ENCODE peak calls at places on chromosomes 11 and 22, in nine cellular contexts. T, P, Y, W, V, U, N, H and A are unnamed samples.
A peak's percentile ranks its signal among the peaks of the same experiment; 100 is the strongest.

GRCh38 chr11:65185869-65186341 is 4.2 kb downstream of the CAPN1 start:
- DNase-seq in T (no peak), P (no peak), Y (no peak), W (no peak), V (no peak), U (no peak), N (no peak), H (peak; percentile 69), A (no peak)

GRCh38 chr11:130246719-130247118 is 68.0 kb downstream of the ZBTB44 start:
- DNase-seq in T (no peak), P (no peak), Y (no peak), W (no peak), V (no peak), U (no peak), N (peak; percentile 77), H (no peak), A (no peak)

GRCh38 chr11:71446942-71447688 is 1.1 kb downstream of the DHCR7 start:
- DNase-seq in T (no peak), P (peak; percentile 60), Y (peak; percentile 63), W (no peak), V (no peak), U (no peak), N (peak; percentile 66), H (no peak), A (peak; percentile 12)

GRCh38 chr22:30574095-30574981 is at the start of gene GAL3ST1:
- DNase-seq in T (peak; percentile 69), P (no peak), Y (no peak), W (no peak), V (no peak), U (no peak), N (no peak), H (no peak), A (no peak)

GRCh38 chr22:30240541-30241417 is 5.8 kb downstream of the LIF start:
- DNase-seq in T (no peak), P (no peak), Y (no peak), W (no peak), V (no peak), U (no peak), N (peak; percentile 65), H (no peak), A (no peak)

GRCh38 chr11:115334932-115335788 is 169.1 kb downstream of the CADM1 start:
- DNase-seq in T (no peak), P (no peak), Y (no peak), W (no peak), V (no peak), U (no peak), N (peak; percentile 52), H (no peak), A (peak; percentile 34)

GRCh38 chr11:75146711-75147110 is 4.2 kb upstream of the SLCO2B1 start:
- DNase-seq in T (no peak), P (no peak), Y (no peak), W (no peak), V (no peak), U (no peak), N (no peak), H (no peak), A (no peak)

GRCh38 chr11:111512296-111513239 is at the start of gene BTG4:
- DNase-seq in T (peak; percentile 27), P (no peak), Y (no peak), W (peak; percentile 9), V (no peak), U (no peak), N (no peak), H (peak; percentile 65), A (no peak)

GRCh38 chr11:114078423-114078822 is 18.9 kb downstream of the ZBTB16 start:
- DNase-seq in T (no peak), P (no peak), Y (no peak), W (no peak), V (no peak), U (no peak), N (no peak), H (no peak), A (no peak)

GRCh38 chr22:48761546-48761945 is 1066.1 kb downstream of the BRD1 start:
- DNase-seq in T (no peak), P (no peak), Y (peak; percentile 9), W (no peak), V (no peak), U (no peak), N (no peak), H (no peak), A (no peak)

GRCh38 chr11:45847908-45848316 is 637 bp downstream of the CRY2 start:
- DNase-seq in T (peak; percentile 47), P (peak; percentile 46), Y (peak; percentile 58), W (peak; percentile 56), V (peak; percentile 49), U (no peak), N (peak; percentile 64), H (no peak), A (no peak)

GRCh38 chr11:26953770-26954392 is 40.0 kb upstream of the FIBIN start:
- DNase-seq in T (no peak), P (no peak), Y (no peak), W (no peak), V (no peak), U (no peak), N (peak; percentile 72), H (no peak), A (peak; percentile 45)

GRCh38 chr11:116353517-116353916 is 419.3 kb downstream of the BUD13 start:
- DNase-seq in T (no peak), P (no peak), Y (no peak), W (no peak), V (no peak), U (no peak), N (no peak), H (no peak), A (no peak)

GRCh38 chr22:48644108-48644507 is 1183.6 kb downstream of the BRD1 start:
- DNase-seq in T (no peak), P (no peak), Y (no peak), W (no peak), V (no peak), U (no peak), N (no peak), H (no peak), A (no peak)

GRCh38 chr22:21641417-21641794 is 696 bp upstream of the SDF2L1 start:
- DNase-seq in T (no peak), P (no peak), Y (peak; percentile 48), W (peak; percentile 11), V (no peak), U (no peak), N (peak; percentile 55), H (peak; percentile 59), A (no peak)

GRCh38 chr22:28181332-28181731 is 262.3 kb upstream of the PITPNB start:
- DNase-seq in T (no peak), P (peak; percentile 13), Y (no peak), W (no peak), V (no peak), U (no peak), N (peak; percentile 8), H (no peak), A (no peak)

GRCh38 chr22:49880281-49880680 is 26.6 kb downstream of the ZBED4 start:
- DNase-seq in T (no peak), P (no peak), Y (no peak), W (no peak), V (no peak), U (no peak), N (no peak), H (no peak), A (no peak)

GRCh38 chr11:71298761-71299181 is 46.4 kb upstream of the SHANK2 start:
- DNase-seq in T (no peak), P (peak; percentile 2), Y (no peak), W (no peak), V (no peak), U (no peak), N (no peak), H (peak; percentile 20), A (no peak)

GRCh38 chr11:27058456-27058855 is 17.8 kb downstream of the BBOX1 start:
- DNase-seq in T (no peak), P (no peak), Y (no peak), W (no peak), V (no peak), U (peak; percentile 91), N (peak; percentile 6), H (no peak), A (no peak)

GRCh38 chr11:44607324-44607962 is 42.0 kb downstream of the CD82 start:
- DNase-seq in T (no peak), P (no peak), Y (no peak), W (no peak), V (no peak), U (no peak), N (peak; percentile 52), H (no peak), A (no peak)

GRCh38 chr22:23755711-23756110 is 1.5 kb upstream of the VPREB3 start:
- DNase-seq in T (no peak), P (no peak), Y (no peak), W (no peak), V (no peak), U (no peak), N (no peak), H (no peak), A (no peak)
- H3K4me3 ChIP-seq in T (no peak overlapping the region), P (no peak overlapping the region), Y (no peak overlapping the region), W (no peak overlapping the region), V (no peak overlapping the region), U (no peak overlapping the region), N (no peak overlapping the region), H (no peak overlapping the region), A (no peak overlapping the region)

GRCh38 chr11:7909585-7910325 is 21.3 kb downstream of the OR10A6 start:
- DNase-seq in T (no peak), P (no peak), Y (no peak), W (no peak), V (no peak), U (no peak), N (no peak), H (no peak), A (no peak)
- H3K4me3 ChIP-seq in T (no peak overlapping the region), P (no peak overlapping the region), Y (no peak overlapping the region), W (no peak overlapping the region), V (no peak overlapping the region), U (no peak overlapping the region), N (no peak overlapping the region), H (no peak overlapping the region), A (no peak overlapping the region)

GRCh38 chr11:81135570-81135969 is 1598.1 kb downstream of the FAM181B start:
- DNase-seq in T (no peak), P (no peak), Y (no peak), W (no peak), V (no peak), U (no peak), N (no peak), H (no peak), A (no peak)
- H3K4me3 ChIP-seq in T (no peak overlapping the region), P (no peak overlapping the region), Y (no peak overlapping the region), W (no peak overlapping the region), V (no peak overlapping the region), U (no peak overlapping the region), N (no peak overlapping the region), H (no peak overlapping the region), A (no peak overlapping the region)

DNA sequence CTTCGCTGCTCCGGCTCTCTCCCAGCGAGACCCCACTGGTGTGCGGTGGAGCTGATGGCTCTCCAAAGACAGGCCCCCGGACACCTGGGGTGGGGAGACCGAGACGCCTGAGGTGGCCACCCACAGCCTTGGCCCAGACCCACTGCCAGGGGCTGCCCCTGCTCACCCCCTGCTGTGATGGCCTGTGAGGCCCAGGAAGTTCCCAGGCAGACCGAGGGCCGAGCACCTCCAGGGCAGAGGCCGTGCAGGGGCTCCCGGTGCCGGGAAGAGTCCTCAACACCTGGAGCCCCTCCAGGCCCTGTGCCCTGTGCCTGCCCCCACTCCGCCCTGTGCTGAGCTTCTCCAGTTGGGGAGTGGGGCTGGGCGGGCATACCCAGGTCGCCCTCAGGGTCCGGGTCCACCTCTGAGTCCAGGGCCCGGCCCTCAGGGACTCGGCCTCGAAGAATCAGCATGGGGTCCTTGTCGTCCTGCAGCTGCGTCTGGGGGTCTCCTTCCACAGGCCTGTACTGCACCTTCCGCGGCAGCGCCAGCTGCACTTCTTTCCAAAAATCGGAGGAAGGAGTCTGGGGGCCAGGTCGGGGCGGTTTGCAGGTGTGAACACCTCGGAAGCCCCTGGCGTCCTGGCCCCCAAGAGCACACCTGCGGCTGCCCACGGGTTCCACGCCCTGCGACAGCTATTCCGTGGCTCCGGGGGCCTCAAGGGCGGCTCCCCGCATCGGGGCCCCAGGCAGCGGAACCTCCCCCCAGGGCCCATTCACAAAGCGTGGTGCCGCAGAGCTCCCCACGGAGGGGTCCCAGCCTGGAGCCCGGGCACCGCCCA is 8.6 kb downstream of the SIGIRR start:
- DNase-seq in T (no peak), P (no peak), Y (no peak), W (no peak), V (no peak), U (no peak), N (no peak), H (peak; percentile 56), A (no peak)
- H3K4me3 ChIP-seq in T (peak overlapping the region; percentile 33), P (peak overlapping the region; percentile 53), Y (peak overlapping the region; percentile 66), W (no peak overlapping the region), V (peak overlapping the region; percentile 72), U (peak overlapping the region; percentile 35), N (peak overlapping the region; percentile 54), H (no peak overlapping the region), A (peak overlapping the region; percentile 51)